ENCODE peak calls at places on chromosome 22, in seven cellular contexts. G is vagina, D is prostate gland, M is A549, U is body of pancreas, C is GM12891, Z is right lobe of liver. X is an unnamed sample.

GRCh38 chr22:43263645-43264514 is 76.9 kb upstream of the TTLL12 start:
- DNase-seq in D (peak), C (peak), U (peak), M (no peak), G (no peak), Z (peak), X (no peak)

GRCh38 chr22:17672417-17672991 is 33.9 kb downstream of the BCL2L13 start:
- DNase-seq in M (no peak), D (no peak), G (no peak), U (no peak), Z (no peak), C (no peak), X (no peak)

GRCh38 chr22:49768077-49768476 is 59.6 kb downstream of the BRD1 start:
- DNase-seq in Z (peak), C (no peak), D (no peak), M (no peak), U (no peak), G (no peak), X (no peak)

GRCh38 chr22:47169801-47170140 is 407.3 kb downstream of the TBC1D22A start:
- DNase-seq in C (no peak), D (no peak), Z (peak), U (peak), G (no peak), M (no peak), X (no peak)

GRCh38 chr22:26453812-26454500 is 24.9 kb downstream of the ASPHD2 start:
- DNase-seq in G (no peak), U (no peak), D (no peak), C (no peak), M (no peak), Z (no peak), X (no peak)

GRCh38 chr22:25764270-25765015 is 22.5 kb downstream of the MYO18B start:
- DNase-seq in D (no peak), M (no peak), U (no peak), C (no peak), G (no peak), Z (no peak), X (no peak)

GRCh38 chr22:23216331-23217170 is 36.2 kb downstream of the BCR start:
- DNase-seq in Z (peak), M (no peak), D (no peak), G (no peak), C (no peak), U (no peak), X (no peak)

GRCh38 chr22:38127869-38128268 is 17.4 kb upstream of the BAIAP2L2 start:
- DNase-seq in G (no peak), Z (peak), U (no peak), D (no peak), C (no peak), M (no peak), X (no peak)

GRCh38 chr22:21661991-21662390 is 3.8 kb upstream of the PPIL2 start:
- DNase-seq in M (no peak), Z (no peak), D (no peak), G (no peak), U (no peak), C (no peak), X (no peak)

GRCh38 chr22:42074846-42075245 is 798 bp downstream of the PHETA2 start:
- DNase-seq in D (no peak), Z (no peak), M (no peak), G (no peak), C (no peak), U (no peak), X (no peak)

GRCh38 chr22:36257308-36257707 is 4.4 kb downstream of the APOL1 start:
- DNase-seq in G (peak), D (no peak), C (no peak), Z (no peak), U (no peak), M (no peak), X (no peak)

GRCh38 chr22:49756656-49757055 is 71.0 kb downstream of the BRD1 start:
- DNase-seq in M (no peak), D (no peak), C (no peak), Z (no peak), U (no peak), G (peak), X (no peak)

GRCh38 chr22:38728899-38729796 is 23.4 kb downstream of the GTPBP1 start:
- DNase-seq in U (no peak), M (no peak), G (no peak), C (no peak), Z (peak), D (no peak), X (no peak)

GRCh38 chr22:19149047-19149883 is 827 bp downstream of the GSC2 start:
- DNase-seq in M (no peak), C (no peak), Z (peak), U (no peak), G (no peak), D (no peak), X (no peak)

GRCh38 chr22:27651486-27651885 is 150.1 kb downstream of the MN1 start:
- DNase-seq in Z (no peak), M (no peak), C (no peak), G (no peak), U (no peak), D (no peak), X (no peak)

GRCh38 chr22:25388866-25389540 is 169.6 kb downstream of the CRYBB2 start:
- DNase-seq in Z (no peak), M (no peak), U (no peak), C (no peak), D (no peak), G (no peak), X (no peak)

GRCh38 chr22:24224468-24224867 is 20.4 kb downstream of the GGT5 start:
- DNase-seq in Z (no peak), C (no peak), G (no peak), M (no peak), D (no peak), U (no peak), X (no peak)

GRCh38 chr22:25067851-25068421 is 115.4 kb downstream of the KIAA1671 start:
- DNase-seq in C (no peak), U (no peak), G (no peak), Z (no peak), D (no peak), M (no peak), X (no peak)

GRCh38 chr22:25084405-25085107 is 115.1 kb upstream of the CRYBB3 start:
- DNase-seq in G (no peak), M (no peak), U (no peak), Z (no peak), D (no peak), C (no peak), X (no peak)

DNA sequence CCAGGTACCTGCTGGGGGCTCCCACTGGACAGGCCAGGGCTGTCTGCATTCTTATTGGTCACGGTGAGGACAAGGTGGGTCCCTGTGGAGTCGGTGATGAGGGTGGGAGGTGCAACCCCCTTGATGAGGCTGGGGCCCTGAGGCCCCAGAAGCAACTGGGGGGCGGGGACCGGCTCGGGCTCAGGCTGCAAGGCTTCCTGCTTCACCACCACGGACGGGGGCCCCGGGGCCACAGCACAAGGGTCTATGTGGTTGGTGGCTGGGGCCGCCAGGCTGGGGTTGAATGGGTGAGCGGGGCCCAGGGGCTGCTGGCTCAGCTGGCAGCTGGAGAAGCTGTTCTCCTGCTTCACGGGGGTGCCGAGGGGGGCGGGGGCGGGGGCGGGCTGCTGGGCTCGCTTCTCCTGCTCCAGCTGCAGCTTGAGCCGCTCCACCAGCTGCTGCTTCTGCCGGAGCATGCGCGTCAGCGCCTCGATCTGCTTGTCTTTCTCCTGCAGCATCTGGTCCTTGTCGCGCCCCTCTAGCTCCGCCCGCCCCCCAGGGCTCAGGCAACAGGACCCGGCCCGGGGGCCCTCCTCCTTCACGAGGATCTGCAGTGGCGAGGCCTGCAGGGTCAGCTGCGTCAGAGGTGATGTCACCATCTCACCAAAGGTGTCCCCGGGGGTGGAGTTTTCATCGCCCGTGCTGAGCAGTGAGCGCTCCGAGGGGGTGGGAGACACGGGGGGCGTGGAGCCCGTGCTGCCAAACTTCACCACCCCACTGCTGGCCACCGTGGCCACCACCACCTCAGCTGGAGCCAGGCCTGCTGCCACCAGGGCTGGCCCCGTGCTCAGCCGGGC is 48.2 kb downstream of the SGSM3 start:
- DNase-seq in G (no peak), D (no peak), M (no peak), U (no peak), Z (no peak), C (no peak), X (no peak)
- TF ChIP-seq POLR2A in G (no peak), D (no peak), M (no peak), U (no peak), Z (no peak), C (no peak), X (no peak)

DNA sequence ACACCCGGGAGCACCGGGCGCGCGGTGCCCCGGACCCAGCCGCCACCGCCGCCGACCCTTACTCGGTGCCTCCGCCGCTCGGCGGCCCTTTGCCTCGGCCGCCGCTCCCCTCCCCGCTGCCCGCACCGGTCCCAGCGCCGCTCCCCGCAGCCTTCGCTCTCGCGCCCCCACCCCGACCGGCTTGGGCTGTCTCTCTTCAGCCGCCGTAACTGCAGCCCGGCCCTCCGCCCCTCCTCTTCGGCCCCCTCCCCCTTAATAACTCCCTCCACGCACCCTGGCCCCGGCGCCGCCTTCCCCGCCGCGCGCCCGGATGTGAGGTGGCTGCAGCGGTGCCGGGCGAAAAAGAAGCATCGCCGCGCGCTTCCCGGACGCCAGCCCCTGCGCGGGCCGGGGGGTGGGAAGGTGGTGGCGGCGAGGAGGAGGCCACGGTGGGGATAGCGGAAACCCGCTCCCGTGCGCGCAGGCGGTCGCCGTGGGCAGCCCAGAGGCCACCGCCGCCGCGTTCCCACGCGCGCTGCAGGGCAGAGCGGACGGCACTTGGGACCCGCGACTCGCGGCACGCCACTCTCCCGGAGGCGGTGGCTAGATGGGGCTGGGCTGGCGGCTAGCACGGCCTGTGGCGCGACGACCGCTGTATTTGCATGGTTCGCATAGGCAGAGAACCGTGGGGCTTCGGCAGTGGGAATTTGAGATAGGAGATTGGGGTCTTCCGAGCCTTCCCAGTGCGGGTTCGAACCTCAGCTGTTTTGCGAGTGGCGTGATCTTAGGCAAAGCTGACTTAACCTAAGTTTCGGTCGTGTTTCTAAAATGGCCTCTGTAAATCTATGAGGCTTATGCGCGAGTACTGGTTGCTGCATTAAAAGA is at the start of gene EIF4ENIF1:
- DNase-seq in U (peak), G (no peak), D (peak), M (peak), C (peak), Z (peak), X (peak)
- TF ChIP-seq POLR2A in U (peak), G (no peak), D (peak), M (peak), C (no peak), Z (peak), X (peak)

DNA sequence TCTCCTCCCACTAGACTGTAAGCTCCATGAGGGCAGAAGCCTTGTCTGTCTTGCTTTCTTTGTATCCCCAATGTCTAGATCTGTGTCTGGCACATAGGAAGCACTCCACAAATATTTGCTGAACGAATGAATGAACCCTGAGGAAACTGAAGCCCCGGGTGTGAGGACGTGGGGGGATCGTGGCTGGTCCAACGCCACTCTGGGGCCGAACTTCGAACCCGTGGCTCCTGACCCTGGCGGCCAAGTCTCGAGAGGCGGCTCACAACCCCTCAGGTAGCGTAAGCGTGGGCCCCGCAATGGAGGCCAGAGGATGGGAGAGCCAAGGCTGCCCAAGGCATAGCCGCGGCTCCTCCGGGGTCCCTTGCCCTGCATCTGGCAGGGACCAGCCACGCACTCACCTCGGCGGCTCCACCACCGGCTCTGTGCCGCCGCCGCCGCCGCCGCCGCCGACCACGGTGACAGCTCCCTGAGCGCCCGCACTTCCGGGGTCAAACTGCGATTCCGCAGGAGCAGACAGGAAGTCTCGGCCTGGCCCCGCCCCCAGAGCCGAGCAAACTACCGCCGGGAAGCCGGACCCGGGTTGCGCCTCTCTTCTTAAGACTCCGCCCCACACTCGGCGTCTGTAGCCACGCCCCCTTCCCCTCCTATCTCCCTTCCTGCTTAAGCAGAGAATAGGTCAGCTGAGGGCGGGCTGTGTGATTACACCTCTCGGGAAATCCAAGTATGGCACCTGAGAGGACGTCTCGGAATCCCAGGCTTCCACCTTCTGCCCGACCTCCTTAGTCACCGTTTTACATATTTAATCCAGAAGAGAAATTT is at the start of gene ASCC2:
- DNase-seq in C (peak), U (peak), G (peak), M (peak), Z (peak), D (peak), X (peak)
- TF ChIP-seq POLR2A in C (peak), U (peak), G (peak), M (peak), Z (peak), D (peak), X (peak)

DNA sequence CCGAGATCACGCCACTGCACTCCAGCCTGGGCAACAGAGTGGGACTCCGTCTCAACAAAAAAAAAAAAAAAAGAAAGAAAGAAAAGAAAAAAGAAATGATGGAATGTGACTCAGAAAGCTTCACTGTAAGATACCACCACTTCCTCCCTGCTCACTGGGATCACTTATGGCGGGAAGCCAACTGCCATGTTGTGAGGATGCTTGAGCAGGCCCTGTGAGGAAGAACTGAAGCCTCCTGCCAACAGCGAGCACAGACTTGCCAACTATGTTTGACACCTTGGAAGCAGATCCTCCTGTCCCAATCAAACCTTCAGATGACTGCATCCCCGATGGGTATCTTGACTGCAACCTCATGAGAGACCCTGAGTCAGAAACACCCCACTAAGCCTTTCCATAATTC is 8.3 kb downstream of the SEC14L6 start:
- DNase-seq in G (no peak), M (no peak), C (no peak), Z (no peak), D (no peak), U (no peak), X (no peak)
- TF ChIP-seq POLR2A in G (no peak), M (no peak), C (no peak), Z (no peak), D (no peak), U (no peak), X (no peak)

X was measured in H54.